ENCODE peak calls at places on chromosomes 12 and 14, in five cellular contexts. L is neural crest cell, Z is ovary, P is GM20000, Y is foreskin fibroblast. K is an unnamed sample.

GRCh38 chr14:94143239-94143638 is 13.8 kb upstream of the IFI27L2 start:
- DNase-seq in P (no peak), L (no peak), Y (peak; percentile 29), Z (no peak), K (peak; percentile 34)

GRCh38 chr14:91980157-91980556 is 32.7 kb upstream of the FBLN5 start:
- DNase-seq in Y (peak; percentile 92), L (no peak), Z (no peak), P (peak; percentile 33), K (no peak)

GRCh38 chr12:2250797-2251196 is 198.0 kb downstream of the CACNA1C start:
- DNase-seq in Y (peak; percentile 76), Z (no peak), L (no peak), P (no peak), K (no peak)

GRCh38 chr12:57545809-57546437 is 1.1 kb downstream of the DCTN2 start:
- DNase-seq in Z (no peak), P (no peak), Y (no peak), L (no peak), K (peak; percentile 35)

GRCh38 chr14:38366374-38366773 is 110.5 kb upstream of the CLEC14A start:
- DNase-seq in Z (no peak), P (no peak), Y (peak; percentile 25), L (no peak), K (no peak)

GRCh38 chr14:53571589-53571988 is 385.0 kb downstream of the BMP4 start:
- DNase-seq in Z (no peak), Y (no peak), P (no peak), L (no peak), K (no peak)

GRCh38 chr12:89529738-89530137 is 3.9 kb upstream of the POC1B start:
- DNase-seq in P (peak; percentile 57), Y (peak; percentile 75), L (no peak), Z (no peak), K (no peak)

GRCh38 chr12:130186631-130187269 is 24.5 kb downstream of the FZD10 start:
- DNase-seq in P (no peak), Y (no peak), Z (no peak), L (no peak), K (no peak)

GRCh38 chr12:27305673-27306504 is 26.7 kb upstream of the BMAL2 start:
- DNase-seq in P (no peak), L (no peak), Z (no peak), Y (peak; percentile 59), K (no peak)

GRCh38 chr14:32167907-32168306 is 33.9 kb upstream of the RNU6-7 start:
- DNase-seq in L (no peak), P (no peak), Y (no peak), Z (no peak), K (no peak)

GRCh38 chr14:100786820-100787219 is 39.1 kb upstream of the MEG3 start:
- DNase-seq in P (no peak), Y (no peak), L (no peak), Z (no peak), K (no peak)

GRCh38 chr12:16163891-16164290 is 113.6 kb downstream of the SLC15A5 start:
- DNase-seq in Z (no peak), P (no peak), L (no peak), Y (no peak), K (no peak)

GRCh38 chr14:105682956-105683570 is 156.7 kb downstream of the TMEM121 start:
- DNase-seq in P (no peak), Z (no peak), Y (no peak), L (no peak), K (no peak)

GRCh38 chr14:100105357-100106169 is 40.3 kb downstream of the EVL start:
- DNase-seq in Z (no peak), L (no peak), P (no peak), Y (no peak), K (peak; percentile 54)

GRCh38 chr12:121116318-121117225 is 16.1 kb upstream of the P2RX7 start:
- DNase-seq in P (no peak), Y (peak; percentile 19), Z (no peak), L (no peak), K (no peak)

GRCh38 chr12:100348657-100349454 is 8.0 kb upstream of the SLC17A8 start:
- DNase-seq in L (no peak), Z (no peak), P (no peak), Y (peak; percentile 48), K (no peak)

GRCh38 chr12:74889563-74890236 is 319.9 kb downstream of the KCNC2 start:
- DNase-seq in P (no peak), Y (peak; percentile 64), Z (no peak), L (no peak), K (no peak)

GRCh38 chr14:49920935-49921334 is 28.1 kb downstream of the ARF6 start:
- DNase-seq in Y (no peak), P (peak; percentile 42), L (no peak), Z (no peak), K (no peak)

GRCh38 chr12:17108877-17109520 is 503.0 kb upstream of the LMO3 start:
- DNase-seq in P (no peak), Y (no peak), L (no peak), Z (no peak), K (no peak)

GRCh38 chr12:32108829-32109228 is 2.2 kb downstream of the BICD1 start:
- DNase-seq in P (no peak), L (no peak), Y (no peak), Z (no peak), K (no peak)

GRCh38 chr14:63672417-63673180 is 30.9 kb upstream of the WDR89 start:
- DNase-seq in Z (no peak), P (no peak), L (no peak), Y (peak; percentile 66), K (no peak)

GRCh38 chr12:93875157-93875556 is 198.0 kb downstream of the CRADD start:
- DNase-seq in Z (no peak), L (no peak), Y (no peak), P (no peak), K (no peak)

GRCh38 chr14:62118871-62119270 is 356.7 kb downstream of the SNAPC1 start:
- DNase-seq in L (no peak), P (no peak), Y (no peak), Z (no peak), K (no peak)

GRCh38 chr12:685388-685787 is 22.1 kb upstream of the NINJ2 start:
- DNase-seq in L (no peak), Y (no peak), Z (no peak), P (peak; percentile 63), K (peak; percentile 95)

GRCh38 chr12:52081263-52081733 is 1.8 kb downstream of the SMIM41 start:
- DNase-seq in Z (peak; percentile 68), Y (no peak), L (no peak), P (peak; percentile 79), K (peak; percentile 33)

GRCh38 chr12:10213168-10214130 is 772 bp downstream of the GABARAPL1 start:
- DNase-seq in Y (peak; percentile 89), L (peak; percentile 22), Z (peak; percentile 74), P (peak; percentile 63), K (peak; percentile 92)

GRCh38 chr12:712172-712863 is 40.1 kb upstream of the WNK1 start:
- DNase-seq in L (no peak), Z (no peak), P (no peak), Y (peak; percentile 28), K (no peak)

GRCh38 chr12:25796523-25797000 is 161.9 kb upstream of the RASSF8 start:
- DNase-seq in Z (no peak), P (no peak), L (no peak), Y (peak; percentile 50), K (no peak)

GRCh38 chr12:12704593-12705230 is 8.7 kb upstream of the GPR19 start:
- DNase-seq in Z (peak; percentile 60), Y (peak; percentile 95), L (no peak), P (peak; percentile 60), K (peak; percentile 47)

GRCh38 chr12:52148541-52149181 is 43.2 kb downstream of the KRT80 start:
- DNase-seq in P (no peak), Z (no peak), L (no peak), Y (no peak), K (no peak)

GRCh38 chr12:96500686-96501085 is 11.3 kb downstream of the CFAP54 start:
- DNase-seq in Z (no peak), L (no peak), P (no peak), Y (peak; percentile 58), K (no peak)
- TF ChIP-seq CTCF in Z (no peak), L (no peak), P (no peak), Y (peak; percentile 20), K (no peak)

GRCh38 chr12:22856120-22856699 is 231.2 kb downstream of the ETNK1 start:
- DNase-seq in Z (no peak), L (no peak), Y (peak; percentile 51), P (peak; percentile 10), K (no peak)
- TF ChIP-seq CTCF in Z (peak; percentile 31), L (peak; percentile 98), Y (peak; percentile 30), P (no peak), K (peak; percentile 54)

GRCh38 chr12:110104188-110104969 is 19.8 kb upstream of the IFT81 start:
- DNase-seq in Z (no peak), Y (peak; percentile 33), L (no peak), P (no peak), K (no peak)

GRCh38 chr12:110105159-110105558 is 19.0 kb upstream of the IFT81 start:
- DNase-seq in Y (no peak), P (no peak), L (no peak), Z (no peak), K (no peak)

GRCh38 chr12:110105961-110106540 is 18.1 kb upstream of the IFT81 start:
- DNase-seq in Z (no peak), L (no peak), P (no peak), Y (no peak), K (no peak)

GRCh38 chr12:110100315-110100970 is 23.7 kb upstream of the IFT81 start:
- DNase-seq in L (peak; percentile 70), Y (peak; percentile 88), P (peak; percentile 72), Z (peak; percentile 73), K (peak; percentile 78)

GRCh38 chr12:110102255-110102654 is 21.9 kb upstream of the IFT81 start:
- DNase-seq in L (peak; percentile 36), Z (peak; percentile 52), P (peak; percentile 25), Y (peak; percentile 68), K (peak; percentile 71)
- TF ChIP-seq CTCF in L (peak; percentile 45), Z (no peak), P (no peak), Y (peak; percentile 27), K (peak; percentile 38)

DNA sequence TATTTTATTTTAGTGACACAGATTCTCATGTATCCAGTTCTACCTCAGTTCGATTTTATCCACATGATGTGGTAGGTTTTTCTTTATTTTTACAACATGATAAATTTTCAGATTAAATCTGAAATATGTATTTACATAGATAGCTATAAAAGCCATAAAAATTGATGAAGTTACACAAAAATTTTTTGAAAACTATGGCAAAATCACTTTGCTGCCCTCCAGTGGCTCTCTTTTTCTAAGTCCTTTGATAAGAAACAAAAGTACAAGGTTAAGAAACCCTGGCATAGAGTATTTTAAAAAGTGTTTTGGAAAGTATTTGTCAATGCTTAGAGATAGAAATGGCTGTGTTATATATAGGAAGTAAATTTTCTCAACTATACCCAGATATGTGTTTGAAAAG is 104.2 kb downstream of the PCNX1 start:
- DNase-seq in Y (peak; percentile 24), L (no peak), P (no peak), Z (no peak), K (no peak)
- TF ChIP-seq CTCF in Y (peak; percentile 38), L (peak; percentile 37), P (no peak), Z (no peak), K (peak; percentile 52)

DNA sequence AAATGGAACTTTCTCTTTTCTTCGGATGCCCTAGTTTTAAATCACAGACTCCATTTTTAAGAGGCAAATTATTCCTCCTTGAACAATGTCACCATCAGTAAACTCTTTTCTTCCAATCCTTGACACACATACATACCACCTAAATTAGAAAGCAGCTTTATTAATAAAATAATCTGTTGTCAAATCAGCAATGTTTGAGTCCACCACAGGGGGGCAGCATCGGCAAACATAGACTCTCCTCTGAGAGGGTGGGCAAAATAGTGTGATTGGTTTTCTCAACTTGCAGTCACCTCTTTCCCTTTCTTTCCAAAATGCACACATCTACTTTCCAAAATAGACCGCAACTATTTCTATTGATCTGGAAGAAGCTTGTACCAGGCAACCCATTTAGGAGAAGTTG is 438.4 kb upstream of the OR4E1 start:
- DNase-seq in L (peak; percentile 51), Y (no peak), P (peak; percentile 20), Z (no peak), K (peak; percentile 68)
- TF ChIP-seq CTCF in L (peak; percentile 66), Y (peak; percentile 18), P (peak; percentile 36), Z (no peak), K (peak; percentile 56)

K was measured in activated CD8-positive, alpha-beta T cell treated with anti-CD3 and anti-CD28 coated beads for 36 hours.